ENCODE peak calls at places on chromosomes 5 and 9, in nine cellular contexts. V is HL-60, O is HepG2, E is GM23338, U is K562, T is prostate gland, I is Panc1, A is HCT116, R is endothelial cell of umbilical vein. M is an unnamed sample.

GRCh38 chr9:121326130-121326838 is 43.8 kb downstream of the STOM start:
- DNase-seq in V (no peak), O (no peak), E (peak; percentile 22), U (no peak), T (peak; percentile 91), I (no peak), A (no peak), R (peak; percentile 83), M (peak; percentile 88)

GRCh38 chr9:1083325-1083913 is 33.3 kb downstream of the DMRT2 start:
- DNase-seq in V (no peak), O (no peak), E (peak; percentile 72), U (no peak), T (no peak), I (no peak), A (no peak), R (no peak), M (no peak)

GRCh38 chr9:88835772-88836171 is 155.5 kb upstream of the S1PR3 start:
- DNase-seq in V (no peak), O (no peak), E (no peak), U (no peak), T (no peak), I (no peak), A (no peak), R (no peak), M (no peak)

GRCh38 chr5:122019936-122020590 is 58.0 kb downstream of the LOX start:
- DNase-seq in V (no peak), O (no peak), E (no peak), U (no peak), T (no peak), I (no peak), A (no peak), R (no peak), M (no peak)

GRCh38 chr9:72539824-72540347 is 18.5 kb downstream of the TMC1 start:
- DNase-seq in V (no peak), O (no peak), E (peak; percentile 28), U (peak; percentile 78), T (peak; percentile 86), I (no peak), A (no peak), R (no peak), M (peak; percentile 44)

GRCh38 chr9:99385814-99386279 is 163.8 kb downstream of the SEC61B start:
- DNase-seq in V (no peak), O (no peak), E (no peak), U (no peak), T (no peak), I (no peak), A (peak; percentile 22), R (no peak), M (no peak)

GRCh38 chr9:86983260-86984255 is 36.3 kb upstream of the GAS1 start:
- DNase-seq in V (no peak), O (no peak), E (no peak), U (no peak), T (peak; percentile 79), I (no peak), A (no peak), R (no peak), M (no peak)

GRCh38 chr5:110105692-110106091 is 416.0 kb downstream of the MAN2A1 start:
- DNase-seq in V (no peak), O (peak; percentile 79), E (no peak), U (no peak), T (peak; percentile 18), I (no peak), A (no peak), R (no peak), M (no peak)

GRCh38 chr9:24765025-24765756 is 219.5 kb upstream of the IZUMO3 start:
- DNase-seq in V (no peak), O (no peak), E (no peak), U (no peak), T (no peak), I (no peak), A (no peak), R (no peak), M (no peak)

DNA sequence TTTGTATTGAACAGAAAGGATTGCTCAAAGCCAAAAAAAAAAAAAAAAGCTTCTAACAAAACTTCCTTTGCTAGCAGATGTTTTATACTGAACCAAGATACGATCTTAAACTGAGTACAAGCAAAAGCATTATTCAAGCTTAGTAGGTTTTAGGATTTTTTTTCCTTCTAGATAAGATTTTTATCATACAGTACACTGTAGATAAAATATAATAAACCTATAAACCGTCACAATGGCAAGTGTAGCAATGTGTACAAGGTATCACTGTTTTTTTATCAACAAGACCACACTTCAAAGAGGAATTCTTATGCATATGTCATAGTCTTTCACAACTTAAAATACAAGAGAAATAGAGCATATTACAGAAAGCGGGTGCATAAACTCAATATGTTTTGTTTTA is 56.5 kb upstream of the TRPM3 start:
- DNase-seq in V (no peak), O (no peak), E (no peak), U (no peak), T (no peak), I (no peak), A (no peak), R (no peak), M (no peak)
- TF ChIP-seq POLR2AphosphoS5 in V (no peak), O (no peak), E (no peak), U (no peak), T (no peak), I (no peak), A (no peak), R (no peak), M (no peak)

GRCh38 chr5:17436345-17436744 is 61.7 kb upstream of the TAF11L2 start:
- DNase-seq in V (peak; percentile 71), O (no peak), E (no peak), U (no peak), T (no peak), I (no peak), A (no peak), R (peak; percentile 47), M (no peak)
- H3K4me3 ChIP-seq in V (peak overlapping the region; percentile 7), O (no peak overlapping the region), E (no peak overlapping the region), U (no peak overlapping the region), T (peak overlapping the region; percentile 24), I (no peak overlapping the region), A (no peak overlapping the region), R (no peak overlapping the region), M (peak overlapping the region; percentile 14)

GRCh38 chr9:132456241-132456640 is 46.2 kb downstream of the CFAP77 start:
- DNase-seq in V (no peak), O (no peak), E (no peak), U (no peak), T (no peak), I (no peak), A (no peak), R (no peak), M (no peak)

GRCh38 chr9:132459661-132460060 is 49.6 kb downstream of the CFAP77 start:
- DNase-seq in V (no peak), O (no peak), E (no peak), U (no peak), T (no peak), I (no peak), A (no peak), R (no peak), M (no peak)

GRCh38 chr9:132457508-132457907 is 47.5 kb downstream of the CFAP77 start:
- DNase-seq in V (no peak), O (no peak), E (no peak), U (no peak), T (no peak), I (no peak), A (no peak), R (no peak), M (no peak)

GRCh38 chr9:132460240-132460639 is 50.2 kb downstream of the CFAP77 start:
- DNase-seq in V (no peak), O (no peak), E (no peak), U (no peak), T (no peak), I (no peak), A (no peak), R (no peak), M (no peak)

GRCh38 chr9:132458432-132458831 is 48.4 kb downstream of the CFAP77 start:
- DNase-seq in V (no peak), O (no peak), E (peak; percentile 35), U (no peak), T (no peak), I (no peak), A (no peak), R (no peak), M (no peak)
- TF ChIP-seq CTCF in V (no peak), O (no peak), E (peak; percentile 12), U (no peak), T (no peak), I (no peak), A (no peak), R (no peak), M (no peak)

DNA sequence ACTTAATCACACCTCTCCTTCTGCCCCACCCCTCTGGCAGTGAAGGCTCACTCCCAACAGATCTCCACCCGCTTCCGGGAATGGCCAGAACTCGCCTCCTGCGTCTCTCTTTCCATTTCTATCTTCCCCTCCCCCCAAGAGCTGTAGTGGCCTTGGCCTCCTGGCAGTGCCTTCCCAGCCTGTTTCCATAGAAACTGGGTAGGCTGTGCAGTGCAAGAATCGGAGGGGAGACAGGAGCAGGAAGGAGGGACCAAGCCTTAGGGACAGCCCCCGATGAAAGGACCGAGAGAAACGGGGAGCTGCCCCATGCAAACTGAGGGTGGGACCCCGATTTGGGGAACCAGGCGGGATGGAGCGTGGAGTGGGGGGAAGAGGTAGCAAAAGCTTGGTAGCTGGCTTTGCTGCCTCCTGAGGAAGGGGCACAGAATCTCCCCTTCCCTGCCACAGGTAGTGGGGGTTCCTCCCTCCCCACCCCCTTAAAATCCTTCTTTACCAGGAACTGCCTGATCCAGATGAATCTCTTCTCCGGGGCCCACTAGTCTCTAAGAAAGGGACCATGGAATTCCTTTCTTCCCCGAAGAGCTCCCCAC is 4.5 kb upstream of the PCDH1 start:
- DNase-seq in V (no peak), O (peak; percentile 15), E (peak; percentile 84), U (peak; percentile 29), T (no peak), I (no peak), A (no peak), R (no peak), M (no peak)
- TF ChIP-seq POLR2AphosphoS5 in V (no peak), O (no peak), E (no peak), U (no peak), T (no peak), I (no peak), A (no peak), R (no peak), M (no peak)